ENCODE peak calls at places on chromosomes 16 and 17, in four cellular contexts. U is breast epithelium, P is lung, G is neural progenitor cell. X is an unnamed sample.

GRCh38 chr16:68737046-68737729 is at the start of gene CDH1:
- DNase-seq in U (peak), P (peak), G (peak), X (no peak)

GRCh38 chr17:77366558-77367245 is 225.9 kb downstream of the SEC14L1 start:
- DNase-seq in U (no peak), P (no peak), G (no peak), X (no peak)

GRCh38 chr17:75047398-75048098 is 523 bp downstream of the KCTD2 start:
- DNase-seq in U (no peak), P (no peak), G (peak), X (no peak)

GRCh38 chr16:28621756-28622155 is 11.9 kb upstream of the SULT1A1 start:
- DNase-seq in U (no peak), P (no peak), G (no peak), X (no peak)

GRCh38 chr16:10297341-10298006 is 88.4 kb upstream of the ATF7IP2 start:
- DNase-seq in U (no peak), P (no peak), G (no peak), X (no peak)

GRCh38 chr16:80060470-80060869 is 459.9 kb upstream of the MAF start:
- DNase-seq in U (no peak), P (no peak), G (no peak), X (no peak)

GRCh38 chr16:88770459-88771293 is 14.3 kb downstream of the PIEZO1 start:
- DNase-seq in U (no peak), P (peak), G (peak), X (no peak)

GRCh38 chr16:88131966-88132365 is 180.7 kb downstream of the BANP start:
- DNase-seq in U (no peak), P (no peak), G (no peak), X (no peak)

GRCh38 chr17:78804777-78805176 is 22.7 kb upstream of the CYTH1 start:
- DNase-seq in U (no peak), P (no peak), G (no peak), X (no peak)

GRCh38 chr17:17413821-17414220 is 63.0 kb upstream of the MED9 start:
- DNase-seq in U (no peak), P (no peak), G (no peak), X (no peak)

GRCh38 chr16:59566446-59566845 is 832.3 kb upstream of the GOT2 start:
- DNase-seq in U (no peak), P (no peak), G (no peak), X (no peak)

GRCh38 chr16:82738699-82739098 is 111.9 kb downstream of the CDH13 start:
- DNase-seq in U (no peak), P (no peak), G (no peak), X (no peak)

DNA sequence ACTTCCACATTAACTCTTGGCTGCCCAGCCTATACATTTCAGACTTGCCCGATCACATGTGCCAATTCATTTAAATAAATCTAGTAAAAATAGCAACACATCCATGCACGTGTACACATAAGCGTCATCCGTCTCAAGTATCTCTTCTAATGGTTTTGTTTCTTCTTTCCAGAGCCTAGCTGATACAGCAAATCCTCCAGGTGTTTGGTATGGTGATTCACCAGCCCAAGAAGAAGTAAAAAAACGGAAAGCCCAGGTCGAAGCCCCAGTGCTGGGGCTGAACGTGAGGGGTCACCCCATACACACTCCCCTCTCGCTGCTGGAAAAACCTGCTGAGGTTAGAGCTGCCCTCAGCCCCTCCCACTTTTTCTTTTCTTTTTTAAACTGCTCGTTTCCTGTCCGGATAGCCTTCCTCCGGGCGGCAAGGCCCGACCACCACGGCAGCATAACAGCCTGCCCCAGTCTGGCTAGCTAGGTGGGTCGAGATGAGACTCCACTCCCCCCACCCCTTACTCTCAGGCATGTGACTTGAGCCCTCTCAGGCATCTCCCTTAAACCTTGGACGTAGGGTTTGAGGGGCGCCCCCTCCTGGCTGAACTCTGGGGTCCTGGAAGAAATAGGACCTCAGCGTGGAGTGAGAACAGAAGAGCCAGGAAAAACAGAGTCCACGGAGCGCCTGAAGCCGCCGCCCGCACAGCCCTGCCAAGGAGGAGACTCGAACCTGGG is 13.9 kb upstream of the OR1F1 start:
- DNase-seq in U (no peak), P (no peak), G (peak), X (no peak)
- H3K4me3 ChIP-seq in U (no peak), P (no peak), G (peak), X (no peak)

GRCh38 chr17:49574283-49574892 is 1.3 kb upstream of the NXPH3 start:
- DNase-seq in U (no peak), P (no peak), G (no peak), X (no peak)

GRCh38 chr17:49575524-49576120 is at the start of gene NXPH3:
- DNase-seq in U (peak), P (peak), G (peak), X (peak)

GRCh38 chr17:49573510-49574282 is 2.0 kb upstream of the NXPH3 start:
- DNase-seq in U (no peak), P (no peak), G (no peak), X (no peak)

GRCh38 chr17:49576121-49576905 is 642 bp downstream of the NXPH3 start:
- DNase-seq in U (no peak), P (no peak), G (peak), X (no peak)

GRCh38 chr17:49574945-49575523 is 637 bp upstream of the NXPH3 start:
- DNase-seq in U (no peak), P (no peak), G (no peak), X (no peak)
- H3K4me3 ChIP-seq in U (peak), P (no peak), G (peak), X (peak)

DNA sequence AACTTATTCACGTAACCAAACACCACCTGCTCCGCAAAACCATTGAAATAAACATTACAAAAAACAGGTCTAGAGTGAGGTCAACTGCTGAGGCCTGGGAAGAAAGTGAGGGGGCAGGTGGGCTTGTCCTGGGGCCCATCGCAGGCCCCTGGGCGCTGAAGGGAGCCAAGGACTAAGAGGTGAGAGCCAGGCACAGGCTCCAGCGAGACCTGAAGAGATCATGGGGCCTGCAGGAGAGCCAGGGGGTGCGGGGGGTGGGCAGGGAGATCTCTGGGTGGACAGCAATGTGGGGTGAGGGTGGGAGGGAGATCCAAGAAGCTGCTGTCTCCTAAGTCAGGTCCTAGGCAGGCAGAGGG is 7.9 kb downstream of the ARHGAP27 start:
- DNase-seq in U (no peak), P (no peak), G (no peak), X (no peak)
- H3K4me3 ChIP-seq in U (peak), P (no peak), G (no peak), X (peak)

GRCh38 chr17:34242976-34243731 is 11.9 kb upstream of the CCL2 start:
- DNase-seq in U (no peak), P (no peak), G (no peak), X (no peak)
- H3K4me3 ChIP-seq in U (no peak), P (no peak), G (no peak), X (no peak)

GRCh38 chr17:72219136-72219823 is 98.5 kb downstream of the SOX9 start:
- DNase-seq in U (no peak), P (no peak), G (peak), X (no peak)
- H3K4me3 ChIP-seq in U (peak), P (no peak), G (peak), X (peak)